ENCODE peak calls at places on chromosomes 1 and 21, in nine cellular contexts. S is IMR-90, F is OCI-LY7, R is right atrium auricular region, X is ovary, U is lung, G is heart left ventricle, D is A549, V is psoas muscle. C is an unnamed sample. For H3K4me1, the result is how much of the 10 kb centered on the place peaks cover.

GRCh38 chr1:99527078-99527477 is 118.8 kb upstream of the PALMD start:
- DNase-seq in S (peak), F (no peak), R (no peak), X (no peak), U (no peak), G (no peak), D (no peak), V (no peak), C (no peak)

GRCh38 chr21:31078796-31079195 is 40.5 kb upstream of the KRTAP19-8 start:
- DNase-seq in S (no peak), F (no peak), R (no peak), X (no peak), U (no peak), G (no peak), D (no peak), V (no peak), C (no peak)

GRCh38 chr21:33731447-33731846 is 89.1 kb downstream of the ITSN1 start:
- DNase-seq in S (no peak), F (no peak), R (no peak), X (no peak), U (no peak), G (no peak), D (no peak), V (no peak), C (no peak)

GRCh38 chr1:168410464-168410863 is 129.8 kb downstream of the TBX19 start:
- DNase-seq in S (no peak), F (no peak), R (no peak), X (no peak), U (no peak), G (no peak), D (no peak), V (no peak), C (no peak)

GRCh38 chr1:74733616-74734484 is 898 bp downstream of the TYW3 start:
- DNase-seq in S (peak), F (peak), R (no peak), X (no peak), U (no peak), G (peak), D (peak), V (no peak), C (no peak)

GRCh38 chr21:15604424-15604823 is 125.4 kb upstream of the USP25 start:
- DNase-seq in S (peak), F (no peak), R (no peak), X (no peak), U (peak), G (no peak), D (peak), V (no peak), C (no peak)

GRCh38 chr1:78833491-78833890 is 173.0 kb downstream of the ADGRL4 start:
- DNase-seq in S (peak), F (no peak), R (no peak), X (no peak), U (no peak), G (no peak), D (peak), V (no peak), C (no peak)

GRCh38 chr1:206606867-206607266 is 5.4 kb downstream of the EIF2D start:
- DNase-seq in S (peak), F (peak), R (no peak), X (no peak), U (no peak), G (no peak), D (peak), V (no peak), C (no peak)

GRCh38 chr1:192115000-192115399 is 43.3 kb upstream of the RGS18 start:
- DNase-seq in S (no peak), F (no peak), R (no peak), X (no peak), U (no peak), G (no peak), D (no peak), V (no peak), C (no peak)

GRCh38 chr1:147389532-147390184 is 147.2 kb downstream of the CHD1L start:
- DNase-seq in S (peak), F (peak), R (no peak), X (no peak), U (no peak), G (no peak), D (peak), V (peak), C (no peak)

GRCh38 chr1:75791022-75791421 is 5.0 kb downstream of the RABGGTB start:
- DNase-seq in S (peak), F (no peak), R (no peak), X (no peak), U (no peak), G (no peak), D (no peak), V (no peak), C (no peak)

GRCh38 chr21:24225432-24225831 is 1381.8 kb downstream of the MRPL39 start:
- DNase-seq in S (peak), F (no peak), R (no peak), X (no peak), U (no peak), G (no peak), D (no peak), V (no peak), C (no peak)

GRCh38 chr1:205246426-205247119 is 18.8 kb downstream of the TMCC2 start:
- DNase-seq in S (no peak), F (no peak), R (no peak), X (no peak), U (no peak), G (no peak), D (no peak), V (peak), C (no peak)

GRCh38 chr1:30302808-30303310 is 420.5 kb downstream of the MATN1 start:
- DNase-seq in S (no peak), F (no peak), R (peak), X (no peak), U (no peak), G (no peak), D (no peak), V (no peak), C (no peak)

GRCh38 chr1:227459977-227460376 is 103.4 kb upstream of the ZNF678 start:
- DNase-seq in S (no peak), F (no peak), R (no peak), X (no peak), U (no peak), G (no peak), D (no peak), V (no peak), C (no peak)

GRCh38 chr21:26801524-26801923 is 43.7 kb downstream of the ADAMTS1 start:
- DNase-seq in S (peak), F (no peak), R (no peak), X (no peak), U (no peak), G (no peak), D (no peak), V (no peak), C (no peak)

GRCh38 chr1:221430133-221430960 is 311.5 kb downstream of the DUSP10 start:
- DNase-seq in S (peak), F (no peak), R (no peak), X (no peak), U (no peak), G (no peak), D (no peak), V (no peak), C (no peak)

GRCh38 chr1:231965615-231966014 is 339.0 kb downstream of the DISC1 start:
- DNase-seq in S (no peak), F (no peak), R (no peak), X (no peak), U (no peak), G (no peak), D (no peak), V (no peak), C (no peak)

DNA sequence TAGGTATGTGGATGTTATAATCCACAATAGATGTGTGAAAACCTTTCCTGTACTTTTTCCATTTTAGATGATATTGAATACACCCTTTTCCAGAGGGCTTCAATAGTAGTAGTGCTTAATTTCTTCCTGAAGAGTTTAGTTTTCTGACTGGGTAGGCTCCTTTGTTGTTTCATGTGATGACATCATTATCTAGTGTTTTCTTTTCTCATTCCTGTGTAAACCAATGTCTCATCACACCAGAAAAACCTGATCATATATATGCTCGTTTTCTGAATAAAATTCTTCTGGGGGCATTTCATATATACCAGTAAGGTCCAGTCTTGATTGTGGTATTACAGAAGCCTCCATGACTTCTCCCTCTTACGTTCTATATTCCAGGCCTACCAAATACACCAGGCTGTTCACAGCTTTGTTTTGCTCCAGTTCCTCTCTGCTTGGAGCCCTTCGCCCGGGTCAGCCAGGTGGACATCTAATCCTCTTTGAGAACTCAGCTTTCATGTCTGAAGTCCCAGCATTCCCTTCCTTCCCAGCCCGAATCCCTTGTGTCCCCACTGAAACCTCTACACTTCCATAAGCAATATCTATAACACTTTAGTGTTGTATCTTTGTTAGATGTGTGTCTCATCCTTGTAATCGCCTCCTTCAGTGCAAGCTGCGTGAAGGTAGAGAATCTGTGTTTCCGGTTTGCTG is 1.8 kb downstream of the RNF11 start:
- DNase-seq in S (peak), F (no peak), R (peak), X (no peak), U (no peak), G (no peak), D (no peak), V (no peak), C (no peak)
- H3K4me1 ChIP-seq in S (under half), F (under half), R (under half), X (under half), U (under half), G (under half), D (under half), V (under half), C (half or more)

GRCh38 chr21:43825610-43825935 is 36.2 kb downstream of the RRP1 start:
- DNase-seq in S (no peak), F (no peak), R (no peak), X (no peak), U (no peak), G (peak), D (no peak), V (no peak), C (no peak)

GRCh38 chr21:43826623-43826974 is 37.2 kb downstream of the RRP1 start:
- DNase-seq in S (no peak), F (no peak), R (no peak), X (no peak), U (no peak), G (no peak), D (no peak), V (no peak), C (no peak)

GRCh38 chr21:43827015-43827611 is 37.7 kb downstream of the RRP1 start:
- DNase-seq in S (peak), F (no peak), R (no peak), X (no peak), U (no peak), G (no peak), D (peak), V (peak), C (no peak)

GRCh38 chr21:43824883-43825609 is 35.7 kb downstream of the RRP1 start:
- DNase-seq in S (no peak), F (no peak), R (no peak), X (no peak), U (no peak), G (no peak), D (no peak), V (no peak), C (no peak)

GRCh38 chr21:43825936-43826622 is 36.7 kb downstream of the RRP1 start:
- DNase-seq in S (no peak), F (no peak), R (no peak), X (no peak), U (no peak), G (peak), D (peak), V (peak), C (no peak)
- TF ChIP-seq CTCF in S (no peak), F (no peak), R (no peak), X (no peak), U (no peak), G (peak), D (no peak), V (peak), C (peak)

DNA sequence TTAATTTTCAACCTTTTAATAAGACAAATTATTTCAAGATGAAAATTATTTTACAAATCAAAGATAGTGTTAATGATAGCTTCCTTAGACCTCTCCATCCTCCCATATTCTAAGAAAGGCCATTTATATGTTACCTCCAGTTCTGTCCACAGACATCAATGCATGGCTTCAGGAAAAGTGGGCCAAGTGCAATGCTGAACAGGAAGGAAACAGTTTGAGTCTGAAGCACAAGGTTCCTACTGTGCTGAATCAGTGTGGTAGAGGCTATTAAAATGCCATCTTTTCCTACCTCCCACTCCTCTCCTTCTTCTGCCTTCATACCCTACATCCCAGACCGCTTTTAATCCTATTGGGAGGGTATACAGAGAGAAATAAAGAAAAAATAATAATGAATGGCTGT is 62.7 kb upstream of the C1orf105 start:
- DNase-seq in S (no peak), F (peak), R (no peak), X (no peak), U (no peak), G (no peak), D (no peak), V (no peak), C (no peak)
- H3K4me3 ChIP-seq in S (no peak), F (no peak), R (no peak), X (peak), U (no peak), G (no peak), D (no peak), V (no peak), C (peak)

GRCh38 chr1:154419620-154420020 is 14.5 kb downstream of the IL6R start:
- DNase-seq in S (peak), F (no peak), R (peak), X (peak), U (peak), G (peak), D (peak), V (peak), C (peak)
- H3K4me1 ChIP-seq in S (under half), F (under half), R (half or more), X (under half), U (under half), G (half or more), D (half or more), V (half or more), C (half or more)

GRCh38 chr1:42846257-42847110 is at the start of gene ZNF691:
- DNase-seq in S (peak), F (peak), R (peak), X (peak), U (peak), G (peak), D (peak), V (peak), C (peak)
- TF ChIP-seq CTCF in S (peak), F (peak), R (peak), X (peak), U (peak), G (peak), D (no peak), V (peak), C (peak)

GRCh38 chr21:46298083-46298412 is 11.9 kb downstream of the YBEY start:
- DNase-seq in S (no peak), F (no peak), R (no peak), X (no peak), U (no peak), G (no peak), D (no peak), V (no peak), C (no peak)
- H3K4me3 ChIP-seq in S (no peak), F (no peak), R (peak), X (peak), U (peak), G (peak), D (no peak), V (peak), C (peak)

DNA sequence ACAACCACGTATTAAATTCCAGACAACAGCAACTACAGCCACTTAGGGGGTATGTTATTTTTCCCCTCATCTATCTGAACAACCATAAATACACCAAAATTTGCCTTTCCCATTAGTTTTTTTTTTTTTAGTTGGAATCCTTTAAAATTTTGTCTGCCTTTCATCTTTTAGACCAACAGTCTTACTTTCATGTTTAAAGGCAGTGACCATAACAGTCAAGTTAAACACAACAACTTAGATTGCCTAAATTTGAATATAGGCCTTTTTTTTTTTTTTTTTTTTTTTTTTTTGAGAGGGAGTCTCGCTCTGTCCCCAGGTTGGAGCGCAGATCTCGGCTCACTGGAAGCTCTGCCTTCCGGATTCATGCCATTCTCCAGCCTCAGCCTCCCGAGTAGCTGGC is 3.4 kb downstream of the GPBP1L1 start:
- DNase-seq in S (no peak), F (no peak), R (no peak), X (no peak), U (no peak), G (no peak), D (no peak), V (no peak), C (no peak)
- H3K4me1 ChIP-seq in S (under half), F (half or more), R (half or more), X (under half), U (under half), G (under half), D (half or more), V (half or more), C (half or more)

GRCh38 chr1:53430256-53430655 is 28.9 kb upstream of the DMRTB1 start:
- DNase-seq in S (peak), F (no peak), R (no peak), X (no peak), U (no peak), G (no peak), D (no peak), V (no peak), C (no peak)
- TF ChIP-seq CTCF in S (no peak), F (no peak), R (no peak), X (no peak), U (no peak), G (no peak), D (no peak), V (no peak), C (no peak)

DNA sequence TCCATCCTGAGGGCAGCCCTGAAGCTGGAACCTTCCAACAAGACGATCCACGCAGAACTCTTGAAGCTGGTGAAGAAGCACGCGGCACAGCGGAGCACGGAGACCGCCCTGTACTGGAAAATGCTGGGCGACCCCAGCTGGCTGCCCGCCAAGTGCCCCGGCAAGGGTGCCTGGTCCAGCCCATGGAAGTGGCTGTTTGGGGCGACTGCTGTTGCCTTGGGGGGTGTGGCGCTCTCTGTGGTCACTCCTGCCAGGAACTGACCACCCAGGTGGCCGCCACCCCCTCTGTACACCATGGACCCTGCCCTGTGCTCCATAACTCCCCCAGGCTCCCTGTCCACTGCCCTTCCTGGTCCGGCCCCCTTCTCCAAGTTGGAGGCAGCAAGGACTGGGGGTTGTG is 90.8 kb downstream of the PPP1R12B start:
- DNase-seq in S (no peak), F (no peak), R (no peak), X (no peak), U (no peak), G (no peak), D (no peak), V (peak), C (no peak)
- H3K4me3 ChIP-seq in S (no peak), F (no peak), R (no peak), X (no peak), U (no peak), G (no peak), D (no peak), V (no peak), C (no peak)

DNA sequence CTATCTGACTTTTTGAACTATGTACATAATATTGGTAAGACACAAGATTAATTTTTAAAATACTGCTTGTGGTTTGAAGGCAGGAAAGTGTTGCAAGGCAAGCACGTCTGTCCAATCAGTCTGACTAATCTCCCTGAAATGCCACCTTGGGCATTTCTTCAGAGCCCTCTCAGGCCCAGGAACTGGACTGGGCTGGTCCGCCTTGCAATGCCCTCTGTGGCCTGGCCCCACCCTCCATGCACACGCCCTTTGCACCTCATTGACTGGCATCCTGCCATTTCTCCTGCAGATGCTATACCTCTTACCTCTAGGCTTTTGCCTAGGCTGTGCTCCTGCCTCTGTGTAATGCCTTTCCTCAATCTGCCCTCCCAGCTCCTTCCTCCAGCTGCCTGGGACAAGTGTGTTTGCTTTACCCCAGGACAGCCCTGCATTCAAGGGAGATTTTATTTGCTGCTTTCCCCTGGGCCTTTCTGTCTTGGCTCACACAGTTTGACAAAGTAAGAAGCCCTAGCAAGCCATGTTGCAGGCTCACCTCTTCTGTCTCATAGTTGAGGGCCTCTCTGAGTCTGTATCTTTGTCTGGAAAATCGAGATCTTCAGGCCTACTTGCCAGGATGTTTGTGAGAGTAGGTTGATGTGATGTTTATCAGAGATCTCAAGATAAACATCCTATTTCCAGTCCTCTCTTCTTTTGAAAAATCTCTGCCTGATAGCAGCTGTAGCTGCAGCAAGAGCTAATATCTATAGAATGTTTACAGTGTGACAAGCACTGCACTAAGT is 149.2 kb upstream of the JUN start:
- DNase-seq in S (peak), F (no peak), R (peak), X (no peak), U (peak), G (no peak), D (peak), V (no peak), C (no peak)
- H3K4me1 ChIP-seq in S (under half), F (under half), R (under half), X (under half), U (under half), G (under half), D (half or more), V (under half), C (under half)

C was measured in left ventricle myocardium inferior.